ENCODE peak calls at places on chromosomes 6 and 20, in six cellular contexts. One of them, this sample, is unnamed.

GRCh38 chr20:32207211-32207625 is 325 bp downstream of the PLAGL2 start:
- DNase-seq in caudate nucleus: no peak
- DNase-seq in AG09309: no peak
- DNase-seq in lower lobe of right lung: no peak
- DNase-seq in stimulated activated CD8-positive, alpha-beta memory T cell treated with anti-CD3 and anti-CD28 coated beads, Interleukin-7, amount 100 ng/mL, for 4 hours: no peak
- DNase-seq in HT1080: no peak
- DNase-seq in this sample: no peak

GRCh38 chr6:121897337-121897760 is 461.9 kb downstream of the GJA1 start:
- DNase-seq in caudate nucleus: no peak
- DNase-seq in AG09309: no peak
- DNase-seq in lower lobe of right lung: no peak
- DNase-seq in stimulated activated CD8-positive, alpha-beta memory T cell treated with anti-CD3 and anti-CD28 coated beads, Interleukin-7, amount 100 ng/mL, for 4 hours: no peak
- DNase-seq in HT1080: peak
- DNase-seq in this sample: no peak

GRCh38 chr6:44062771-44063560 is 64.3 kb downstream of the MRPL14 start:
- DNase-seq in caudate nucleus: no peak
- DNase-seq in AG09309: no peak
- DNase-seq in lower lobe of right lung: peak
- DNase-seq in stimulated activated CD8-positive, alpha-beta memory T cell treated with anti-CD3 and anti-CD28 coated beads, Interleukin-7, amount 100 ng/mL, for 4 hours: no peak
- DNase-seq in HT1080: no peak
- DNase-seq in this sample: no peak

GRCh38 chr6:89682991-89683390 is 44.4 kb upstream of the LYRM2 start:
- DNase-seq in caudate nucleus: no peak
- DNase-seq in AG09309: no peak
- DNase-seq in lower lobe of right lung: no peak
- DNase-seq in stimulated activated CD8-positive, alpha-beta memory T cell treated with anti-CD3 and anti-CD28 coated beads, Interleukin-7, amount 100 ng/mL, for 4 hours: no peak
- DNase-seq in HT1080: no peak
- DNase-seq in this sample: no peak

GRCh38 chr6:44257007-44257752 is at the start of gene SLC35B2:
- DNase-seq in caudate nucleus: peak
- DNase-seq in AG09309: no peak
- DNase-seq in lower lobe of right lung: peak
- DNase-seq in stimulated activated CD8-positive, alpha-beta memory T cell treated with anti-CD3 and anti-CD28 coated beads, Interleukin-7, amount 100 ng/mL, for 4 hours: peak
- DNase-seq in HT1080: peak
- DNase-seq in this sample: no peak

GRCh38 chr6:135935951-135936601 is 84.6 kb downstream of the PDE7B start:
- DNase-seq in caudate nucleus: peak
- DNase-seq in AG09309: no peak
- DNase-seq in lower lobe of right lung: no peak
- DNase-seq in stimulated activated CD8-positive, alpha-beta memory T cell treated with anti-CD3 and anti-CD28 coated beads, Interleukin-7, amount 100 ng/mL, for 4 hours: no peak
- DNase-seq in HT1080: no peak
- DNase-seq in this sample: peak

GRCh38 chr6:108361312-108361932 is 66.6 kb downstream of the AFG1L start:
- DNase-seq in caudate nucleus: no peak
- DNase-seq in AG09309: no peak
- DNase-seq in lower lobe of right lung: no peak
- DNase-seq in stimulated activated CD8-positive, alpha-beta memory T cell treated with anti-CD3 and anti-CD28 coated beads, Interleukin-7, amount 100 ng/mL, for 4 hours: no peak
- DNase-seq in HT1080: no peak
- DNase-seq in this sample: no peak

GRCh38 chr6:3962897-3963296 is 113.7 kb downstream of the FAM50B start:
- DNase-seq in caudate nucleus: no peak
- DNase-seq in AG09309: no peak
- DNase-seq in lower lobe of right lung: no peak
- DNase-seq in stimulated activated CD8-positive, alpha-beta memory T cell treated with anti-CD3 and anti-CD28 coated beads, Interleukin-7, amount 100 ng/mL, for 4 hours: no peak
- DNase-seq in HT1080: peak
- DNase-seq in this sample: no peak

GRCh38 chr20:10492065-10492464 is 57.0 kb downstream of the SLX4IP start:
- DNase-seq in caudate nucleus: no peak
- DNase-seq in AG09309: peak
- DNase-seq in lower lobe of right lung: no peak
- DNase-seq in stimulated activated CD8-positive, alpha-beta memory T cell treated with anti-CD3 and anti-CD28 coated beads, Interleukin-7, amount 100 ng/mL, for 4 hours: no peak
- DNase-seq in HT1080: no peak
- DNase-seq in this sample: no peak

GRCh38 chr6:77040566-77041195 is 422.6 kb downstream of the HTR1B start:
- DNase-seq in caudate nucleus: no peak
- DNase-seq in AG09309: no peak
- DNase-seq in lower lobe of right lung: no peak
- DNase-seq in stimulated activated CD8-positive, alpha-beta memory T cell treated with anti-CD3 and anti-CD28 coated beads, Interleukin-7, amount 100 ng/mL, for 4 hours: no peak
- DNase-seq in HT1080: no peak
- DNase-seq in this sample: no peak

GRCh38 chr6:148677594-148678476 is 69.0 kb upstream of the UST start:
- DNase-seq in caudate nucleus: no peak
- DNase-seq in AG09309: no peak
- DNase-seq in lower lobe of right lung: no peak
- DNase-seq in stimulated activated CD8-positive, alpha-beta memory T cell treated with anti-CD3 and anti-CD28 coated beads, Interleukin-7, amount 100 ng/mL, for 4 hours: no peak
- DNase-seq in HT1080: no peak
- DNase-seq in this sample: no peak

GRCh38 chr6:139567095-139567494 is 192.6 kb upstream of the CITED2 start:
- DNase-seq in caudate nucleus: no peak
- DNase-seq in AG09309: no peak
- DNase-seq in lower lobe of right lung: no peak
- DNase-seq in stimulated activated CD8-positive, alpha-beta memory T cell treated with anti-CD3 and anti-CD28 coated beads, Interleukin-7, amount 100 ng/mL, for 4 hours: no peak
- DNase-seq in HT1080: peak
- DNase-seq in this sample: no peak

GRCh38 chr20:49489688-49490087 is 7.2 kb upstream of the KCNB1 start:
- DNase-seq in caudate nucleus: no peak
- DNase-seq in AG09309: no peak
- DNase-seq in lower lobe of right lung: no peak
- DNase-seq in stimulated activated CD8-positive, alpha-beta memory T cell treated with anti-CD3 and anti-CD28 coated beads, Interleukin-7, amount 100 ng/mL, for 4 hours: no peak
- DNase-seq in HT1080: no peak
- DNase-seq in this sample: no peak

GRCh38 chr6:134247271-134247833 is 70.6 kb downstream of the SGK1 start:
- DNase-seq in caudate nucleus: no peak
- DNase-seq in AG09309: no peak
- DNase-seq in lower lobe of right lung: no peak
- DNase-seq in stimulated activated CD8-positive, alpha-beta memory T cell treated with anti-CD3 and anti-CD28 coated beads, Interleukin-7, amount 100 ng/mL, for 4 hours: peak
- DNase-seq in HT1080: no peak
- DNase-seq in this sample: no peak

GRCh38 chr6:36976005-36976261 is 10.1 kb downstream of the MTCH1 start:
- DNase-seq in caudate nucleus: no peak
- DNase-seq in AG09309: no peak
- DNase-seq in lower lobe of right lung: no peak
- DNase-seq in stimulated activated CD8-positive, alpha-beta memory T cell treated with anti-CD3 and anti-CD28 coated beads, Interleukin-7, amount 100 ng/mL, for 4 hours: no peak
- DNase-seq in HT1080: no peak
- DNase-seq in this sample: no peak

GRCh38 chr20:19498756-19499155 is 259.3 kb upstream of the RIN2 start:
- DNase-seq in caudate nucleus: no peak
- DNase-seq in AG09309: no peak
- DNase-seq in lower lobe of right lung: no peak
- DNase-seq in stimulated activated CD8-positive, alpha-beta memory T cell treated with anti-CD3 and anti-CD28 coated beads, Interleukin-7, amount 100 ng/mL, for 4 hours: no peak
- DNase-seq in HT1080: no peak
- DNase-seq in this sample: no peak

GRCh38 chr6:20811112-20811746 is 277.0 kb downstream of the CDKAL1 start:
- DNase-seq in caudate nucleus: no peak
- DNase-seq in AG09309: peak
- DNase-seq in lower lobe of right lung: no peak
- DNase-seq in stimulated activated CD8-positive, alpha-beta memory T cell treated with anti-CD3 and anti-CD28 coated beads, Interleukin-7, amount 100 ng/mL, for 4 hours: no peak
- DNase-seq in HT1080: peak
- DNase-seq in this sample: peak

GRCh38 chr20:50713677-50714101 is 17.7 kb upstream of the PARD6B start:
- DNase-seq in caudate nucleus: peak
- DNase-seq in AG09309: no peak
- DNase-seq in lower lobe of right lung: no peak
- DNase-seq in stimulated activated CD8-positive, alpha-beta memory T cell treated with anti-CD3 and anti-CD28 coated beads, Interleukin-7, amount 100 ng/mL, for 4 hours: no peak
- DNase-seq in HT1080: peak
- DNase-seq in this sample: no peak

GRCh38 chr6:88561974-88562736 is 396.0 kb upstream of the CNR1 start:
- DNase-seq in caudate nucleus: no peak
- DNase-seq in AG09309: no peak
- DNase-seq in lower lobe of right lung: no peak
- DNase-seq in stimulated activated CD8-positive, alpha-beta memory T cell treated with anti-CD3 and anti-CD28 coated beads, Interleukin-7, amount 100 ng/mL, for 4 hours: no peak
- DNase-seq in HT1080: no peak
- DNase-seq in this sample: no peak

GRCh38 chr6:137808836-137809315 is 58.2 kb upstream of the TNFAIP3 start:
- DNase-seq in caudate nucleus: no peak
- DNase-seq in AG09309: no peak
- DNase-seq in lower lobe of right lung: no peak
- DNase-seq in stimulated activated CD8-positive, alpha-beta memory T cell treated with anti-CD3 and anti-CD28 coated beads, Interleukin-7, amount 100 ng/mL, for 4 hours: no peak
- DNase-seq in HT1080: no peak
- DNase-seq in this sample: no peak

GRCh38 chr6:63441266-63441956 is 121.6 kb upstream of the LGSN start:
- DNase-seq in caudate nucleus: no peak
- DNase-seq in AG09309: no peak
- DNase-seq in lower lobe of right lung: no peak
- DNase-seq in stimulated activated CD8-positive, alpha-beta memory T cell treated with anti-CD3 and anti-CD28 coated beads, Interleukin-7, amount 100 ng/mL, for 4 hours: no peak
- DNase-seq in HT1080: no peak
- DNase-seq in this sample: no peak